ENCODE peak calls at places on chromosomes 3 and 15, in eight cellular contexts. I, T, E, K, J, N, H and L are unnamed samples.

GRCh38 chr3:15933439-15934144 is 135.8 kb upstream of the ANKRD28 start:
- DNase-seq in I (no peak), T (peak), E (no peak), K (no peak), J (no peak), N (no peak), H (no peak), L (no peak)

GRCh38 chr3:128253150-128253549 is 99.9 kb downstream of the EEFSEC start:
- DNase-seq in I (no peak), T (no peak), E (no peak), K (no peak), J (no peak), N (no peak), H (no peak), L (no peak)

GRCh38 chr15:82140859-82141258 is 95.0 kb upstream of the MEX3B start:
- DNase-seq in I (peak), T (no peak), E (no peak), K (no peak), J (no peak), N (no peak), H (no peak), L (peak)

GRCh38 chr15:60212536-60212935 is 185.2 kb downstream of the ANXA2 start:
- DNase-seq in I (peak), T (no peak), E (peak), K (no peak), J (peak), N (no peak), H (no peak), L (peak)

GRCh38 chr3:194046995-194047681 is 88.8 kb upstream of the HES1 start:
- DNase-seq in I (no peak), T (no peak), E (no peak), K (no peak), J (no peak), N (no peak), H (no peak), L (peak)

GRCh38 chr3:129461022-129461421 is 21.0 kb downstream of the IFT122 start:
- DNase-seq in I (peak), T (peak), E (no peak), K (no peak), J (peak), N (no peak), H (no peak), L (no peak)

GRCh38 chr3:134029734-134030381 is at the start of gene SLCO2A1:
- DNase-seq in I (no peak), T (no peak), E (peak), K (no peak), J (no peak), N (peak), H (peak), L (no peak)

GRCh38 chr3:193046369-193046768 is 128.7 kb upstream of the MB21D2 start:
- DNase-seq in I (no peak), T (no peak), E (no peak), K (no peak), J (no peak), N (no peak), H (no peak), L (no peak)

GRCh38 chr15:33148129-33148850 is 46.2 kb downstream of the FMN1 start:
- DNase-seq in I (no peak), T (no peak), E (no peak), K (no peak), J (no peak), N (no peak), H (no peak), L (no peak)

GRCh38 chr15:73564255-73564654 is 68.9 kb downstream of the NPTN start:
- DNase-seq in I (peak), T (peak), E (peak), K (no peak), J (no peak), N (no peak), H (no peak), L (peak)

GRCh38 chr15:69304176-69304533 is 5.4 kb downstream of the PAQR5 start:
- DNase-seq in I (peak), T (peak), E (peak), K (no peak), J (peak), N (no peak), H (peak), L (peak)

GRCh38 chr15:99345832-99346462 is 94.7 kb downstream of the LRRC28 start:
- DNase-seq in I (no peak), T (no peak), E (no peak), K (no peak), J (no peak), N (no peak), H (no peak), L (no peak)

GRCh38 chr3:12301513-12301912 is 12.6 kb downstream of the PPARG start:
- DNase-seq in I (no peak), T (no peak), E (no peak), K (no peak), J (no peak), N (no peak), H (no peak), L (no peak)

GRCh38 chr3:185744997-185745843 is 79.6 kb downstream of the IGF2BP2 start:
- DNase-seq in I (peak), T (peak), E (peak), K (no peak), J (peak), N (no peak), H (no peak), L (peak)

GRCh38 chr3:177062052-177062732 is 135.1 kb downstream of the TBL1XR1 start:
- DNase-seq in I (no peak), T (no peak), E (no peak), K (no peak), J (no peak), N (no peak), H (no peak), L (no peak)

GRCh38 chr3:139096670-139097069 is 52.0 kb upstream of the PRR23C start:
- DNase-seq in I (no peak), T (no peak), E (no peak), K (no peak), J (no peak), N (no peak), H (no peak), L (no peak)

GRCh38 chr3:48034000-48034516 is 17.8 kb upstream of the MAP4 start:
- DNase-seq in I (peak), T (peak), E (peak), K (no peak), J (no peak), N (no peak), H (no peak), L (no peak)

GRCh38 chr3:161239700-161240099 is 18.6 kb downstream of the NMD3 start:
- DNase-seq in I (no peak), T (no peak), E (no peak), K (no peak), J (no peak), N (no peak), H (no peak), L (no peak)

GRCh38 chr15:74752486-74753395 is 4.1 kb downstream of the CYP1A2 start:
- DNase-seq in I (peak), T (no peak), E (peak), K (no peak), J (peak), N (no peak), H (no peak), L (no peak)

GRCh38 chr3:186236357-186237020 is 125.5 kb downstream of the DGKG start:
- DNase-seq in I (no peak), T (no peak), E (no peak), K (no peak), J (no peak), N (no peak), H (no peak), L (no peak)

GRCh38 chr3:48432411-48433371 is 2.8 kb upstream of the PLXNB1 start:
- DNase-seq in I (no peak), T (no peak), E (no peak), K (no peak), J (no peak), N (no peak), H (peak), L (no peak)

GRCh38 chr3:34449305-34449704 is 650.9 kb downstream of the PDCD6IP start:
- DNase-seq in I (no peak), T (no peak), E (no peak), K (no peak), J (no peak), N (no peak), H (no peak), L (no peak)

GRCh38 chr15:72229076-72229946 is 1.7 kb downstream of the PKM start:
- DNase-seq in I (no peak), T (peak), E (no peak), K (no peak), J (no peak), N (peak), H (peak), L (peak)

GRCh38 chr3:57029924-57030323 is 30.5 kb upstream of the SPATA12 start:
- DNase-seq in I (no peak), T (no peak), E (no peak), K (no peak), J (no peak), N (no peak), H (no peak), L (no peak)

GRCh38 chr3:19757773-19758172 is 176.2 kb downstream of the EFHB start:
- DNase-seq in I (peak), T (no peak), E (no peak), K (no peak), J (no peak), N (no peak), H (no peak), L (no peak)